ENCODE peak calls at places on chromosome 6, in five cellular contexts. O is lower leg skin, N is brain microvascular endothelial cell, Y is heart left ventricle, R is K562. F is an unnamed sample.

GRCh38 chr6:129645371-129646139 is 64.4 kb downstream of the ARHGAP18 start:
- DNase-seq in O (no peak), N (no peak), Y (no peak), R (no peak), F (no peak)

GRCh38 chr6:56911847-56912246 is 43.1 kb upstream of the BEND6 start:
- DNase-seq in O (no peak), N (peak; percentile 37), Y (no peak), R (no peak), F (peak; percentile 78)

GRCh38 chr6:139485185-139485584 is 110.7 kb upstream of the CITED2 start:
- DNase-seq in O (no peak), N (no peak), Y (no peak), R (no peak), F (no peak)

GRCh38 chr6:37473364-37474095 is 26.2 kb downstream of the CCDC167 start:
- DNase-seq in O (peak; percentile 91), N (no peak), Y (peak; percentile 73), R (no peak), F (no peak)

GRCh38 chr6:111154981-111155380 is 67.7 kb downstream of the SLC16A10 start:
- DNase-seq in O (no peak), N (no peak), Y (no peak), R (no peak), F (no peak)

GRCh38 chr6:33433560-33434191 is 13.8 kb downstream of the SYNGAP1 start:
- DNase-seq in O (no peak), N (no peak), Y (peak; percentile 64), R (no peak), F (peak; percentile 53)

GRCh38 chr6:132235596-132236280 is 165.5 kb downstream of the MOXD1 start:
- DNase-seq in O (no peak), N (no peak), Y (no peak), R (no peak), F (no peak)

GRCh38 chr6:21447987-21448386 is 145.6 kb upstream of the SOX4 start:
- DNase-seq in O (no peak), N (no peak), Y (no peak), R (no peak), F (no peak)

GRCh38 chr6:28988536-28989415 is 16.3 kb downstream of the ZNF311 start:
- DNase-seq in O (peak; percentile 90), N (peak; percentile 66), Y (peak; percentile 45), R (peak; percentile 87), F (peak; percentile 52)

GRCh38 chr6:21559238-21559637 is 34.3 kb upstream of the SOX4 start:
- DNase-seq in O (no peak), N (no peak), Y (no peak), R (no peak), F (no peak)

GRCh38 chr6:6781172-6781876 is 192.8 kb downstream of the LY86 start:
- DNase-seq in O (no peak), N (peak; percentile 53), Y (peak; percentile 39), R (no peak), F (peak; percentile 74)

GRCh38 chr6:109188115-109188411 is 92.8 kb downstream of the CEP57L1 start:
- DNase-seq in O (no peak), N (no peak), Y (no peak), R (no peak), F (no peak)

GRCh38 chr6:136069119-136069518 is 181.0 kb downstream of the MTFR2 start:
- DNase-seq in O (no peak), N (peak; percentile 53), Y (no peak), R (no peak), F (peak; percentile 83)

GRCh38 chr6:20416063-20416454 is 14.4 kb downstream of the E2F3 start:
- DNase-seq in O (no peak), N (no peak), Y (no peak), R (no peak), F (no peak)

GRCh38 chr6:88709819-88710246 is 253.6 kb downstream of the RNGTT start:
- DNase-seq in O (no peak), N (no peak), Y (no peak), R (no peak), F (no peak)

GRCh38 chr6:3228046-3228671 is 706 bp upstream of the TUBB2B start:
- DNase-seq in O (peak; percentile 86), N (no peak), Y (no peak), R (peak; percentile 55), F (no peak)

GRCh38 chr6:3230275-3231212 is 3.1 kb upstream of the TUBB2B start:
- DNase-seq in O (peak; percentile 81), N (peak; percentile 43), Y (no peak), R (no peak), F (peak; percentile 19)

GRCh38 chr6:3229566-3230274 is 2.3 kb upstream of the TUBB2B start:
- DNase-seq in O (peak; percentile 87), N (no peak), Y (no peak), R (peak; percentile 70), F (peak; percentile 19)

GRCh38 chr6:3227363-3228045 is at the start of gene TUBB2B:
- DNase-seq in O (peak; percentile 83), N (no peak), Y (peak; percentile 19), R (no peak), F (no peak)

DNA sequence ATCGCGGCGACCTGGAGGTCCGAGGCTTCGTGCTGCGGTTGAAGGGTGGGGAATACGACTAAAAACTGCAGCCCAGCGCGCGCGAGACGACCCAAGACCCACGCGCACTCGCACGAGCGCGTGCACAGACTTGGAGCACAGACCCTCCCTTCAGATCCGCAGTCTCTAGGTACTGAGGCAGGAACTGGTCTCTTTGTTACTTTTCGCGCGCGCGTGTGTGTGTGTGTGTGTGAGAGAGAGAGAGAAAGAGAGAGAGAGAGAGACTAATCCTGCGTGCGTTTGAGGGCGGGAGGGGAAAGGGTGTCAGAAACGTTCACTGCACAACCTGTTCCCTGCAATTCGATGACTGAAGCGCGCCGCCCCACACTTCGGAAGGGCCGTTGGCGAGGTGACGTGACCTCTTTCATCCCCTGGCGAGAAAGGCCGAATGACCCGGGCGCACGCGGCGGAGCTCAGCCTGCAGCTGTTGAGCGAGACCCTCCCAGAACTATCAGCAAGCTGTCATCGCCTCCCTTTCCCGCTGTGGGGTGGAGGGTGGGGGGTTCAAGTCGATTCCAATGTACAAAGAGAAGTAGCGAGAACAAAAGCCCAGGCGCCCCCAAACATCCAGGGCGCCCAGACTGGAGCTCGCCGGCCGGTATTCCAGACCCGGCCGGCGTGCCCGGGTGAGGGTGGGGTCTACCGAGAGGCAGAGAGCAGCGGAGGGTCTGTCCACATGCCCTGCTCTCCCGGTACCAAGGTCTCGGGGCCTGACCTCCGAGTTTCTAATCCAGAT is 1.5 kb upstream of the TUBB2B start:
- DNase-seq in O (peak; percentile 87), N (no peak), Y (no peak), R (peak; percentile 61), F (no peak)
- H3K4me3 ChIP-seq in O (no peak overlapping the region), N (peak overlapping the region; percentile 5), Y (peak overlapping the region; percentile 54), R (no peak overlapping the region), F (peak overlapping the region; percentile 13)

GRCh38 chr6:302760-303159 is 10.5 kb downstream of the DUSP22 start:
- DNase-seq in O (no peak), N (no peak), Y (no peak), R (no peak), F (no peak)

GRCh38 chr6:303263-303662 is 11.0 kb downstream of the DUSP22 start:
- DNase-seq in O (no peak), N (no peak), Y (no peak), R (no peak), F (no peak)

GRCh38 chr6:304833-305370 is 12.6 kb downstream of the DUSP22 start:
- DNase-seq in O (no peak), N (no peak), Y (no peak), R (no peak), F (no peak)

GRCh38 chr6:305371-306206 is 13.3 kb downstream of the DUSP22 start:
- DNase-seq in O (no peak), N (no peak), Y (no peak), R (no peak), F (no peak)

DNA sequence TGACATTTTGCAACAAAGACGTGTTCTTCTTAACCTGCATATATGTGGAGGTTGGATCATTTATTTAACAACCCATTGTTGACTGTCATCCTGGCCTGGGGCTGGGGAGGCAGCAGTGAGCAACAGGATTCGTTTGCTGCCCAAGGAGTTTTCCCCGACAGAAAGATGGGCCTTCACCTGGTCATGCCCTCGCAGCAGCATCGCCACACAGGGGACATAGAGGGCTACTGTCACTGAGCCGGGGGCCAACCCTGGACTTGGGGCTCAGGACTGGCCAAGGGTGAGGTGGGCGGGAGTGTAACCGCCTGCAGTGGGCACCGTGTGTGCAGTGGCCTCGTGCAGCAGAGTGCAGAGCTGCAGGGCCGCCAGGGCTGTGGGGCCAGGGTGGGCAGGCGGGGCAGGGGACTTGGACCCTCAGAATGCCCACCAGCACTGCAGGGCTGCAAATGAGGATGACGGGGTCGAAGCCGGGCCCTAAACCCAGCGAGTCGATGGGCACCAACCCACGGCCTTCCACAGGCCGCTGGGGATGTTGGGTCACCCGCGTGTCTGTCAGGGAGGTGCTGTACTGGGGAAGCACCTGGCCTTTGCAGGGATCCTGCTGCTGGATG is 11.8 kb downstream of the DUSP22 start:
- DNase-seq in O (no peak), N (no peak), Y (no peak), R (peak; percentile 23), F (no peak)
- TF ChIP-seq CTCF in O (no peak), N (peak; percentile 18), Y (no peak), R (peak; percentile 49), F (no peak)

GRCh38 chr6:116362287-116362686 is 8.5 kb upstream of the DSE start:
- DNase-seq in O (no peak), N (no peak), Y (no peak), R (no peak), F (no peak)
- H3K4me3 ChIP-seq in O (no peak overlapping the region), N (no peak overlapping the region), Y (no peak overlapping the region), R (no peak overlapping the region), F (no peak overlapping the region)

GRCh38 chr6:31158140-31158862 is at the start of gene TCF19:
- DNase-seq in O (peak; percentile 100), N (peak; percentile 99), Y (peak; percentile 99), R (peak; percentile 100), F (peak; percentile 99)

GRCh38 chr6:31157543-31158139 is at the start of gene CCHCR1:
- DNase-seq in O (no peak), N (no peak), Y (no peak), R (peak; percentile 30), F (no peak)

GRCh38 chr6:31161216-31162126 is 3.1 kb downstream of the TCF19 start:
- DNase-seq in O (no peak), N (no peak), Y (no peak), R (no peak), F (no peak)

GRCh38 chr6:31156647-31157046 is 955 bp downstream of the CCHCR1 start:
- DNase-seq in O (no peak), N (no peak), Y (no peak), R (no peak), F (no peak)

DNA sequence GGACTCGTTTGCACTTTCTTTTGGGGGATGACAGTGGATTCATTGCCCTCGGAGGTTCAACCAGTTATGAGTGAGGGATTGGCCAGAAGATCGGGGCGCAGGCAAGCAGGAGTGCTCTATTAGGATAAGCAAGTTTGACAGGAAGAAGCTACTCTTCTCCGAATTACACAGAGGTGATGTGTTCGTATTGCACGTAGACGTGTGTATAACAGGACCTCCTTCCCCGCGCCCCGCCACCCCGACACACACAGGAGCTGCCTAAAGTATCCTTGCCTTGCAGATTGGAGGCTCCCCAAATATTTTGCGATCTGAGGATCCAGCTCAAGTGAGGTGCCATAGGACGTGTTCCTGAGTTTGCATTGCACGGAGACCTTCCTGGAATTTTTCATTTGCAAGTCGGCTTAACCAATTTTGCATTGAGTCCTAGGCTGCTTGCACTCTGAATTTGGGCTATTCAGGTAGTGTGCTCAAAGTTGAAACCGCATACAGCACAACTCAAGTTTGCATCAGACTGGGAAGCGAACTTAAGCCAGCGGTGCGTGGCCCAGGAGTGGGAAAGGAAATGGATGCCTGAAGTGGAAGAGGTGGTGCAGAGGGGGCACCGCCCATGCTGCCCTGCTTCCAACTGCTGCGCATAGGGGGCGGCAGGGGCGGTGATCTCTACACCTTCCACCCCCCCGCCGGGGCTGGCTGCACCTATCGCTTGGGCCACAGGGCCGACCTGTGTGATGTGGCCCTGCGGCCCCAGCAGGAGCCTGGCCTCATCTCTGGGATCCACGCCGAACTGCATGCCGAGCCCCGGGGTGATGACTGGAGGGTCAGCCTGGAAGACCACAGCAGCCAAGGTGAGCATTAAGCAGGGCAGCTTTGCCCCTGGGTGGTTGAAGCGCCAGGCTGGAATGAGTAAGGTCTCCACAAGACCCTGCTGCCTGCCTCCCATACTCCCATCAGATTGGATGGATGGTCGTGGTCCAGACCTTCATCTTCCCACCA is 770 bp downstream of the TCF19 start:
- DNase-seq in O (no peak), N (peak; percentile 2), Y (no peak), R (peak; percentile 57), F (peak; percentile 13)
- TF ChIP-seq CTCF in O (no peak), N (peak; percentile 25), Y (no peak), R (peak; percentile 22), F (peak; percentile 12)